ENCODE peak calls at places on chromosomes 11 and 22, in seven cellular contexts. D is HCT116, Q is K562, G is H1, T is GM12878, I is SK-N-SH, N is HepG2. B is an unnamed sample.

GRCh38 chr11:120715239-120715638 is 203.7 kb downstream of the GRIK4 start:
- DNase-seq in Q (peak), N (peak), T (no peak), G (no peak), D (no peak), I (peak), B (no peak)

GRCh38 chr11:65181569-65182257 is at the start of gene CAPN1:
- DNase-seq in G (no peak), N (peak), Q (peak), I (peak), T (peak), D (peak), B (peak)

GRCh38 chr11:130571519-130571918 is 123.1 kb downstream of the ADAMTS15 start:
- DNase-seq in N (no peak), D (no peak), I (no peak), G (no peak), T (no peak), Q (no peak), B (no peak)

GRCh38 chr11:116927163-116927772 is 89.8 kb upstream of the APOA1 start:
- DNase-seq in G (no peak), Q (peak), T (no peak), I (peak), D (no peak), N (peak), B (no peak)

GRCh38 chr11:26931881-26932280 is 62.0 kb upstream of the FIBIN start:
- DNase-seq in N (no peak), D (no peak), Q (no peak), T (no peak), I (no peak), G (no peak), B (no peak)

GRCh38 chr11:34044664-34045485 is 6.7 kb upstream of the CAPRIN1 start:
- DNase-seq in G (peak), N (no peak), Q (peak), I (no peak), T (no peak), D (peak), B (no peak)

GRCh38 chr11:71155846-71156245 is 96.5 kb downstream of the SHANK2 start:
- DNase-seq in D (no peak), G (no peak), I (no peak), T (no peak), N (no peak), Q (no peak), B (no peak)

GRCh38 chr22:25406510-25407210 is 157.8 kb upstream of the GRK3 start:
- DNase-seq in I (no peak), D (no peak), T (no peak), N (peak), G (no peak), Q (no peak), B (no peak)

GRCh38 chr11:66841861-66842260 is 1.4 kb upstream of the RCE1 start:
- DNase-seq in Q (no peak), T (no peak), G (no peak), I (no peak), N (no peak), D (no peak), B (no peak)

GRCh38 chr11:110430267-110431211 is 791 bp downstream of the FDX1 start:
- DNase-seq in G (no peak), Q (no peak), I (no peak), N (peak), T (peak), D (no peak), B (peak)

GRCh38 chr11:118438314-118438931 is 2.1 kb downstream of the KMT2A start:
- DNase-seq in I (peak), N (no peak), T (no peak), Q (peak), G (no peak), D (no peak), B (peak)

GRCh38 chr11:101034076-101034475 is 95.5 kb downstream of the PGR start:
- DNase-seq in N (no peak), D (no peak), Q (no peak), I (no peak), G (no peak), T (no peak), B (peak)

GRCh38 chr11:112453601-112454577 is 193.2 kb upstream of the PLET1 start:
- DNase-seq in Q (peak), G (peak), I (peak), D (peak), T (no peak), N (peak), B (peak)

GRCh38 chr22:33247758-33248157 is 189.6 kb upstream of the SYN3 start:
- DNase-seq in T (peak), G (no peak), I (no peak), Q (no peak), D (no peak), N (no peak), B (no peak)

GRCh38 chr11:75140269-75141138 is 10.4 kb upstream of the SLCO2B1 start:
- DNase-seq in I (peak), Q (peak), D (peak), G (peak), N (peak), T (peak), B (peak)

GRCh38 chr11:19803506-19803998 is 90.9 kb downstream of the NAV2 start:
- DNase-seq in D (no peak), G (no peak), N (no peak), Q (no peak), I (no peak), T (no peak), B (no peak)

GRCh38 chr11:133029096-133029495 is 503.2 kb downstream of the OPCML start:
- DNase-seq in T (no peak), I (no peak), N (no peak), G (no peak), D (no peak), Q (no peak), B (no peak)

GRCh38 chr22:28373841-28374240 is 305.8 kb downstream of the TTC28 start:
- DNase-seq in Q (no peak), T (no peak), I (no peak), G (no peak), D (no peak), N (no peak), B (peak)
- TF ChIP-seq JUND in Q (no peak), T (no peak), I (no peak), G (no peak), D (no peak), N (no peak), B (no peak)

GRCh38 chr11:2368178-2368850 is 8.8 kb upstream of the CD81 start:
- DNase-seq in N (no peak), T (no peak), D (no peak), G (no peak), Q (no peak), I (no peak), B (no peak)

GRCh38 chr11:2368851-2369180 is 8.3 kb upstream of the CD81 start:
- DNase-seq in N (no peak), I (no peak), G (no peak), Q (no peak), T (no peak), D (no peak), B (no peak)

GRCh38 chr11:2367266-2368160 is 9.6 kb upstream of the CD81 start:
- DNase-seq in N (no peak), Q (no peak), D (no peak), I (no peak), G (no peak), T (no peak), B (no peak)

GRCh38 chr11:2369320-2369719 is 7.8 kb upstream of the CD81 start:
- DNase-seq in N (no peak), Q (no peak), G (no peak), I (no peak), T (no peak), D (no peak), B (no peak)

GRCh38 chr11:2369896-2370295 is 7.2 kb upstream of the CD81 start:
- DNase-seq in I (no peak), G (no peak), T (no peak), D (no peak), Q (no peak), N (no peak), B (no peak)
- TF ChIP-seq JUND in I (no peak), G (no peak), T (no peak), D (no peak), Q (no peak), N (no peak), B (no peak)

DNA sequence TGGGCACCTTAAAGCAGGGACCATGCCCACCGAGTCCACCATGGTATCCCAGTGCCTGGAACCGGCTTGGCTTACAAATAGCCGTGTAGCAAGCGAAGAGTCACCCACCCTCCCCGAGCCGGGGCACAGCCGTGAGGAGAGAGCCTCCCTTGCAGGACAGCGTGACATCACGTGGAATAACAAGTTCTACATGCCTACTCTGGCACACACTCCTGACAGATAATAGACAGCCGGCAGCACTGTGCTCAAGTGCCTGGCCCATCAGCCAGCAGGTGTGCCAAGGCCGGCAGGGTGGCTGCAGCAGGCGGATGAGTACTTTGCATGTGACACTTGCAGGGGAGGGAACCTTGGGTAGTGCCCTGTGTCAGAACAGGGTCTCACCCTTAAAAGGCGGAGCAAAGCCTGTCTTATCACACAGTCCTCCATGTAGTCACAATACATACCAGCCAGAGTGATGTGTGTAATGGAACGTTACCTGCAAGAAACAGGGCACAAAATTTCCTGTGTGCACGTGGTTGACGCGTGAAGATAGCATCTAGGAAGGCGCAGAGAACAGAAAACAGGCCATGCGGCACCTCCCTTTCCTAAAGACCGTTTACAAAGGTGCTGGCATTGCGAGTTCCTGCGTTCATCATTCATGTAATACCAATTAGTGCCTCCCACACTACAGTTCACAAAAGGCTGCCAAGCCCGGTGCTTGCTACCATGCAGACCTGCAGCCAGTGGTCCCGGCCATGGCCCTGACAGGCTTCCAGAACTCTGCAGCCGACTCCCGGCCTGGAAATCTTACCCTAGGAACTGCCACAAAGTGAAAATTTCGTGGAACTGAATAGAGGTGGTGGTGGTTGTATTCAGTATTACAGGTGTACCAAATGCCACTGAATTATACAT is 16.4 kb downstream of the TOM1 start:
- DNase-seq in I (no peak), Q (no peak), D (no peak), G (no peak), T (no peak), N (no peak), B (peak)
- TF ChIP-seq JUND in I (no peak), Q (no peak), D (no peak), G (no peak), T (no peak), N (no peak), B (no peak)

DNA sequence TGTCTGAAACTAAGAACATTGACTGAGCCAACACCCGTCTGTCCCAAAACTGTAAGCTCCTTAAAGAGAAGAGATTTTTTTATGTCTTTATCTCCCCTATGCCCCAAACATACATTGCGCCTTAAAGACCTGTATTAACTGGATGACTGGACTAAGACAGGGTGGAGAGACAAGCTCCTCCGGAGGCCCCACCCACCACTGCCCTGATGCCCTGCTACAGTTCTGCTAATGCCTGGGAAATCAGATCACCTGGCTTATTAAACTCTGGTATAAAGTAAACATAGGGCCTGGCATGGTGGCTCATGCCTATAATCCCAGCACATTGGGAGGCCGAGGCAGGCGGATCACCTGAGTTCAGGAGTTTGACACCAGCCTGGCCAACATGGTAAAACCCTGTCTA is 203.7 kb downstream of the TENM4 start:
- DNase-seq in I (no peak), Q (no peak), T (no peak), N (no peak), D (no peak), G (no peak), B (no peak)
- TF ChIP-seq JUND in I (no peak), Q (no peak), T (no peak), N (no peak), D (no peak), G (no peak), B (no peak)

GRCh38 chr11:32379714-32380113 is 55.6 kb downstream of the WT1 start:
- DNase-seq in T (no peak), G (no peak), Q (peak), N (no peak), D (no peak), I (no peak), B (no peak)

DNA sequence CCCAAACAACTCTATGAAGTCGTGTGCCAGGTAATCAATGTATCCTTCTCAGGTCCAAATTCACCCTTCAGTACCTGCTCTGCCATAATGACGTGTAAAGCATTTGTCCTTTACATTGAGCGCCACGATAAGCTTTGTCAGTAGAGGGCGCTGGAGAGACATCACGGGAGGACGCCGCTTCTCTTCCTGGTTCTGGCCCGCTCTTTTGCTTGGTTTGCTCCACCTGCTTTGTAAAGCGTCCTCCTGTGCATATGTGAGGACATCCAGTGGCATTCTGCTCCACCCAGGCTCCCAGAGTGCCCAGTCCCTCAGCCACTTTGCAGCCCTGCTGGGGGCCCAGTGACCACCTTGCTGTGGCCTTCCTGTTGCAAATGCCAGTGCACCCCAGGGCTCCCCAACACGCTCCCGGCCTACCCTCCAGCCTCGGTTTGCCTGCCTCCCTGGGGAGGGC is 61.1 kb downstream of the WT1 start:
- DNase-seq in T (peak), G (peak), Q (peak), I (peak), D (peak), N (peak), B (peak)
- TF ChIP-seq JUND in T (no peak), G (no peak), Q (peak), I (no peak), D (no peak), N (no peak), B (no peak)

DNA sequence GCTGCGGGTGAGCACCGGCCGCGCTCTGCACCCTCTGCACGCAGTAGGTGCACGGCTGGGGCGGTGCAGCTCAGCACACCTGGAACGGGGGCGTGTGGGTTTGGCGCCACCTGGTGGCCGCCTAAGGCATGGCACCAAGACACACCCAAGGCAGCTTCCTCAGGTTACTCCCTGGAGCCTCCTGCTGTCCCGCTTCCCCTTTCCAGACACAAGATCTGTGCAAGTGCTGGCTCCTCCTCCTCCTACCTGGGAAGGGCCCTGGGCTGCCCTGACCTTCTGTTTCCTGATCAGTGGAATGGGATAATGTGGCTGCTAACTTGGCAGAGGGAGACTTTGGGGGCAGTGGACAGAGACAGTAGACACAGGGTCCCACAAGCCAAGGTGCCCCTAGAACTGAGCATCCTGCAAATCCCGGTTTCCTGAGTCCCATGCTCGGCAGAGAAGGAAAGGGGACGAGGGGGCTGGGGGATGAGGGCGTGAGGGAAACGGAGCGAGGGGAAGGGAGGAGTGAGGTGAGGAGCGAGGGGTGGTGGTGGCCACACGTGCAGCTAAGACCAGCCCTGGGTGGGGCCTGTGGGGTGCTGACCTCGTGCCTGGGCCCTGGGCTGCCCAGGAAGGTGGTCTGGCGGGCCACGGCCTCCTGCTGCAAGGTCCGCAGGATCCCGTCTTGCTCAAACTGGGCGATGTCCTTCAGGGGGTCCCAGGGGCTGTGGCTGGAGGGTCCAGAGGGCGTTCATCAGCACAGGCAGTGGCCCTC is 34.8 kb upstream of the CARS1 start:
- DNase-seq in G (peak), T (peak), I (peak), D (peak), N (peak), Q (peak), B (peak)
- TF ChIP-seq JUND in G (peak), T (no peak), I (no peak), D (no peak), N (no peak), Q (peak), B (no peak)

B was measured in T47D.